ENCODE peak calls at places on chromosomes 11 and 22, in seven cellular contexts. One of them, this sample, is unnamed.

GRCh38 chr11:47905358-47906059 is 57.4 kb upstream of the NUP160 start:
- DNase-seq in posterior vena cava: no peak
- DNase-seq in cardiac muscle cell: peak; percentile 88
- DNase-seq in iPS-NIHi11: no peak
- DNase-seq in GM13977: no peak
- DNase-seq in ACHN: no peak
- DNase-seq in Kasumi-1: no peak
- DNase-seq in this sample: no peak

GRCh38 chr22:28017558-28017820 is 98.4 kb upstream of the PITPNB start:
- DNase-seq in GM13977: no peak
- DNase-seq in posterior vena cava: peak; percentile 41
- DNase-seq in cardiac muscle cell: no peak
- DNase-seq in iPS-NIHi11: no peak
- DNase-seq in Kasumi-1: no peak
- DNase-seq in ACHN: no peak
- DNase-seq in this sample: peak; percentile 37

GRCh38 chr11:119709638-119710346 is 19.2 kb downstream of the NECTIN1 start:
- DNase-seq in GM13977: peak; percentile 67
- DNase-seq in iPS-NIHi11: peak; percentile 75
- DNase-seq in posterior vena cava: no peak
- DNase-seq in Kasumi-1: no peak
- DNase-seq in cardiac muscle cell: peak; percentile 90
- DNase-seq in ACHN: no peak
- DNase-seq in this sample: peak; percentile 85

GRCh38 chr11:109808569-109808968 is 284.6 kb upstream of the ZC3H12C start:
- DNase-seq in posterior vena cava: no peak
- DNase-seq in GM13977: no peak
- DNase-seq in iPS-NIHi11: no peak
- DNase-seq in Kasumi-1: peak; percentile 33
- DNase-seq in ACHN: no peak
- DNase-seq in cardiac muscle cell: peak; percentile 53
- DNase-seq in this sample: no peak

GRCh38 chr22:40654522-40655167 is 18.1 kb upstream of the MRTFA start:
- DNase-seq in posterior vena cava: peak; percentile 84
- DNase-seq in Kasumi-1: peak; percentile 40
- DNase-seq in GM13977: no peak
- DNase-seq in cardiac muscle cell: peak; percentile 69
- DNase-seq in iPS-NIHi11: peak; percentile 46
- DNase-seq in ACHN: peak; percentile 56
- DNase-seq in this sample: peak; percentile 58

GRCh38 chr11:34181856-34182405 is 76.5 kb downstream of the NAT10 start:
- DNase-seq in Kasumi-1: no peak
- DNase-seq in cardiac muscle cell: no peak
- DNase-seq in posterior vena cava: no peak
- DNase-seq in ACHN: no peak
- DNase-seq in iPS-NIHi11: no peak
- DNase-seq in GM13977: no peak
- DNase-seq in this sample: no peak

GRCh38 chr11:72842644-72843330 is 28.6 kb downstream of the ATG16L2 start:
- DNase-seq in posterior vena cava: no peak
- DNase-seq in iPS-NIHi11: no peak
- DNase-seq in cardiac muscle cell: no peak
- DNase-seq in ACHN: no peak
- DNase-seq in GM13977: no peak
- DNase-seq in Kasumi-1: no peak
- DNase-seq in this sample: no peak

GRCh38 chr11:73314121-73314948 is 6.3 kb downstream of the ARHGEF17 start:
- DNase-seq in GM13977: peak; percentile 72
- DNase-seq in ACHN: peak; percentile 65
- DNase-seq in cardiac muscle cell: peak; percentile 80
- DNase-seq in posterior vena cava: no peak
- DNase-seq in iPS-NIHi11: peak; percentile 61
- DNase-seq in Kasumi-1: peak; percentile 24
- DNase-seq in this sample: peak; percentile 70

GRCh38 chr11:2234963-2235362 is 35.4 kb downstream of the ASCL2 start:
- DNase-seq in GM13977: no peak
- DNase-seq in Kasumi-1: no peak
- DNase-seq in cardiac muscle cell: no peak
- DNase-seq in ACHN: no peak
- DNase-seq in posterior vena cava: no peak
- DNase-seq in iPS-NIHi11: no peak
- DNase-seq in this sample: peak; percentile 64

GRCh38 chr11:87180743-87181142 is 143.0 kb downstream of the TMEM135 start:
- DNase-seq in cardiac muscle cell: peak; percentile 73
- DNase-seq in posterior vena cava: no peak
- DNase-seq in GM13977: no peak
- DNase-seq in Kasumi-1: no peak
- DNase-seq in iPS-NIHi11: no peak
- DNase-seq in ACHN: peak; percentile 24
- DNase-seq in this sample: no peak

GRCh38 chr11:8318536-8318935 is 54.9 kb upstream of the LMO1 start:
- DNase-seq in iPS-NIHi11: peak; percentile 82
- DNase-seq in Kasumi-1: no peak
- DNase-seq in ACHN: no peak
- DNase-seq in posterior vena cava: peak; percentile 64
- DNase-seq in GM13977: no peak
- DNase-seq in cardiac muscle cell: peak; percentile 8
- DNase-seq in this sample: peak; percentile 93

GRCh38 chr11:16301462-16301861 is 54.9 kb downstream of the SOX6 start:
- DNase-seq in Kasumi-1: no peak
- DNase-seq in posterior vena cava: no peak
- DNase-seq in cardiac muscle cell: no peak
- DNase-seq in GM13977: no peak
- DNase-seq in ACHN: no peak
- DNase-seq in iPS-NIHi11: no peak
- DNase-seq in this sample: no peak

GRCh38 chr22:39530692-39531331 is 1.7 kb downstream of the RPS19BP1 start:
- DNase-seq in cardiac muscle cell: peak; percentile 61
- DNase-seq in posterior vena cava: no peak
- DNase-seq in Kasumi-1: peak; percentile 82
- DNase-seq in iPS-NIHi11: peak; percentile 35
- DNase-seq in ACHN: peak; percentile 42
- DNase-seq in GM13977: no peak
- DNase-seq in this sample: peak; percentile 75

GRCh38 chr11:9072790-9073189 is 18.6 kb downstream of the SCUBE2 start:
- DNase-seq in posterior vena cava: no peak
- DNase-seq in cardiac muscle cell: no peak
- DNase-seq in ACHN: no peak
- DNase-seq in Kasumi-1: no peak
- DNase-seq in iPS-NIHi11: no peak
- DNase-seq in GM13977: no peak
- DNase-seq in this sample: no peak

GRCh38 chr11:67282876-67283371 is 6.2 kb upstream of the ANKRD13D start:
- DNase-seq in Kasumi-1: no peak
- DNase-seq in cardiac muscle cell: no peak
- DNase-seq in GM13977: no peak
- DNase-seq in iPS-NIHi11: no peak
- DNase-seq in posterior vena cava: peak; percentile 78
- DNase-seq in ACHN: no peak
- DNase-seq in this sample: no peak

GRCh38 chr11:19275496-19275895 is 34.8 kb upstream of the E2F8 start:
- DNase-seq in Kasumi-1: no peak
- DNase-seq in GM13977: no peak
- DNase-seq in iPS-NIHi11: no peak
- DNase-seq in ACHN: peak; percentile 22
- DNase-seq in cardiac muscle cell: no peak
- DNase-seq in posterior vena cava: no peak
- DNase-seq in this sample: no peak

GRCh38 chr11:10490398-10491232 is 35.6 kb downstream of the AMPD3 start:
- DNase-seq in GM13977: no peak
- DNase-seq in Kasumi-1: no peak
- DNase-seq in cardiac muscle cell: peak; percentile 90
- DNase-seq in iPS-NIHi11: peak; percentile 69
- DNase-seq in ACHN: peak; percentile 96
- DNase-seq in posterior vena cava: peak; percentile 95
- DNase-seq in this sample: peak; percentile 47

GRCh38 chr22:24434472-24435322 is 7.3 kb downstream of the ADORA2A start:
- DNase-seq in iPS-NIHi11: no peak
- DNase-seq in ACHN: no peak
- DNase-seq in posterior vena cava: peak; percentile 86
- DNase-seq in cardiac muscle cell: peak; percentile 80
- DNase-seq in GM13977: peak; percentile 87
- DNase-seq in Kasumi-1: peak; percentile 98
- DNase-seq in this sample: peak; percentile 42

GRCh38 chr11:94731921-94732601 is 36.1 kb upstream of the AMOTL1 start:
- DNase-seq in Kasumi-1: no peak
- DNase-seq in GM13977: no peak
- DNase-seq in cardiac muscle cell: peak; percentile 76
- DNase-seq in posterior vena cava: no peak
- DNase-seq in iPS-NIHi11: no peak
- DNase-seq in ACHN: no peak
- DNase-seq in this sample: no peak

GRCh38 chr11:1071571-1072115 is 3.0 kb upstream of the MUC2 start:
- DNase-seq in cardiac muscle cell: no peak
- DNase-seq in posterior vena cava: peak; percentile 69
- DNase-seq in iPS-NIHi11: no peak
- DNase-seq in ACHN: no peak
- DNase-seq in GM13977: no peak
- DNase-seq in Kasumi-1: no peak
- DNase-seq in this sample: peak; percentile 61

GRCh38 chr11:129089279-129089678 is 102.8 kb downstream of the ARHGAP32 start:
- DNase-seq in Kasumi-1: no peak
- DNase-seq in posterior vena cava: no peak
- DNase-seq in iPS-NIHi11: no peak
- DNase-seq in GM13977: no peak
- DNase-seq in ACHN: no peak
- DNase-seq in cardiac muscle cell: no peak
- DNase-seq in this sample: peak; percentile 13

GRCh38 chr11:125343086-125343731 is 152.9 kb downstream of the FEZ1 start:
- DNase-seq in Kasumi-1: no peak
- DNase-seq in GM13977: no peak
- DNase-seq in ACHN: no peak
- DNase-seq in cardiac muscle cell: no peak
- DNase-seq in iPS-NIHi11: no peak
- DNase-seq in posterior vena cava: peak; percentile 41
- DNase-seq in this sample: no peak

GRCh38 chr11:27213232-27213660 is 149.8 kb downstream of the CCDC34 start:
- DNase-seq in ACHN: no peak
- DNase-seq in GM13977: no peak
- DNase-seq in iPS-NIHi11: no peak
- DNase-seq in Kasumi-1: no peak
- DNase-seq in cardiac muscle cell: peak; percentile 86
- DNase-seq in posterior vena cava: no peak
- DNase-seq in this sample: no peak

GRCh38 chr11:122808494-122808893 is 29.8 kb upstream of the CRTAM start:
- DNase-seq in Kasumi-1: peak; percentile 93
- DNase-seq in cardiac muscle cell: peak; percentile 78
- DNase-seq in ACHN: no peak
- DNase-seq in GM13977: peak; percentile 34
- DNase-seq in posterior vena cava: no peak
- DNase-seq in iPS-NIHi11: no peak
- DNase-seq in this sample: no peak

GRCh38 chr11:850777-851762 is 8.4 kb downstream of the TSPAN4 start:
- DNase-seq in iPS-NIHi11: peak; percentile 74
- DNase-seq in GM13977: peak; percentile 72
- DNase-seq in Kasumi-1: peak; percentile 19
- DNase-seq in posterior vena cava: no peak
- DNase-seq in cardiac muscle cell: no peak
- DNase-seq in ACHN: no peak
- DNase-seq in this sample: peak; percentile 94

GRCh38 chr11:100817620-100818019 is 130.5 kb downstream of the ARHGAP42 start:
- DNase-seq in iPS-NIHi11: no peak
- DNase-seq in Kasumi-1: no peak
- DNase-seq in GM13977: no peak
- DNase-seq in cardiac muscle cell: no peak
- DNase-seq in posterior vena cava: no peak
- DNase-seq in ACHN: no peak
- DNase-seq in this sample: no peak

GRCh38 chr22:19522190-19522880 is 1.9 kb downstream of the CLDN5 start:
- DNase-seq in Kasumi-1: no peak
- DNase-seq in ACHN: no peak
- DNase-seq in iPS-NIHi11: peak; percentile 40
- DNase-seq in cardiac muscle cell: no peak
- DNase-seq in GM13977: no peak
- DNase-seq in posterior vena cava: peak; percentile 64
- DNase-seq in this sample: peak; percentile 73

This sample was measured in H7.